ENCODE peak calls at places on chromosomes 13 and 19, in six cellular contexts. One of them, this sample, is unnamed. For H3K4me1, the result is how much of the 10 kb centered on the place peaks cover.

GRCh38 chr13:23724196-23724970 is 154.2 kb downstream of the TNFRSF19 start:
- DNase-seq in uterus: no peak
- DNase-seq in tibial nerve: no peak
- DNase-seq in CD8-positive, alpha-beta T cell: no peak
- DNase-seq in cardiac muscle cell: no peak
- DNase-seq in endodermal cell: peak
- DNase-seq in this sample: no peak

GRCh38 chr19:55581145-55581827 is 638 bp upstream of the ZNF579 start:
- DNase-seq in uterus: no peak
- DNase-seq in tibial nerve: no peak
- DNase-seq in CD8-positive, alpha-beta T cell: no peak
- DNase-seq in cardiac muscle cell: no peak
- DNase-seq in endodermal cell: peak
- DNase-seq in this sample: no peak

GRCh38 chr13:55199132-55199531 is 1941.6 kb upstream of the PRR20A start:
- DNase-seq in uterus: no peak
- DNase-seq in tibial nerve: no peak
- DNase-seq in CD8-positive, alpha-beta T cell: no peak
- DNase-seq in cardiac muscle cell: no peak
- DNase-seq in endodermal cell: peak
- DNase-seq in this sample: no peak

GRCh38 chr19:45368737-45369340 is 1.5 kb downstream of the ERCC2 start:
- DNase-seq in uterus: no peak
- DNase-seq in tibial nerve: no peak
- DNase-seq in CD8-positive, alpha-beta T cell: no peak
- DNase-seq in cardiac muscle cell: no peak
- DNase-seq in endodermal cell: peak
- DNase-seq in this sample: no peak

GRCh38 chr13:106835477-106835876 is 267.5 kb upstream of the ARGLU1 start:
- DNase-seq in uterus: no peak
- DNase-seq in tibial nerve: no peak
- DNase-seq in CD8-positive, alpha-beta T cell: no peak
- DNase-seq in cardiac muscle cell: no peak
- DNase-seq in endodermal cell: no peak
- DNase-seq in this sample: no peak

GRCh38 chr13:25401958-25402357 is 30.2 kb downstream of the ATP8A2 start:
- DNase-seq in uterus: no peak
- DNase-seq in tibial nerve: no peak
- DNase-seq in CD8-positive, alpha-beta T cell: no peak
- DNase-seq in cardiac muscle cell: no peak
- DNase-seq in endodermal cell: no peak
- DNase-seq in this sample: no peak

GRCh38 chr13:104014803-104015645 is 948.8 kb upstream of the SLC10A2 start:
- DNase-seq in uterus: no peak
- DNase-seq in tibial nerve: no peak
- DNase-seq in CD8-positive, alpha-beta T cell: no peak
- DNase-seq in cardiac muscle cell: peak
- DNase-seq in endodermal cell: no peak
- DNase-seq in this sample: no peak

GRCh38 chr19:51007488-51007887 is 6.1 kb upstream of the KLK8 start:
- DNase-seq in uterus: no peak
- DNase-seq in tibial nerve: no peak
- DNase-seq in CD8-positive, alpha-beta T cell: no peak
- DNase-seq in cardiac muscle cell: no peak
- DNase-seq in endodermal cell: no peak
- DNase-seq in this sample: no peak

GRCh38 chr13:110388141-110388943 is 81.3 kb downstream of the COL4A2 start:
- DNase-seq in uterus: peak
- DNase-seq in tibial nerve: no peak
- DNase-seq in CD8-positive, alpha-beta T cell: no peak
- DNase-seq in cardiac muscle cell: peak
- DNase-seq in endodermal cell: peak
- DNase-seq in this sample: no peak

GRCh38 chr19:42032428-42032827 is 37.6 kb downstream of the GRIK5 start:
- DNase-seq in uterus: no peak
- DNase-seq in tibial nerve: no peak
- DNase-seq in CD8-positive, alpha-beta T cell: no peak
- DNase-seq in cardiac muscle cell: peak
- DNase-seq in endodermal cell: peak
- DNase-seq in this sample: no peak

GRCh38 chr19:33408116-33408515 is 34.6 kb downstream of the CEBPG start:
- DNase-seq in uterus: no peak
- DNase-seq in tibial nerve: no peak
- DNase-seq in CD8-positive, alpha-beta T cell: no peak
- DNase-seq in cardiac muscle cell: no peak
- DNase-seq in endodermal cell: no peak
- DNase-seq in this sample: no peak

GRCh38 chr13:21326155-21327030 is 132.7 kb downstream of the ZDHHC20 start:
- DNase-seq in uterus: peak
- DNase-seq in tibial nerve: no peak
- DNase-seq in CD8-positive, alpha-beta T cell: peak
- DNase-seq in cardiac muscle cell: peak
- DNase-seq in endodermal cell: peak
- DNase-seq in this sample: peak

GRCh38 chr13:98746968-98747367 is 5.5 kb downstream of the SLC15A1 start:
- DNase-seq in uterus: no peak
- DNase-seq in tibial nerve: no peak
- DNase-seq in CD8-positive, alpha-beta T cell: no peak
- DNase-seq in cardiac muscle cell: peak
- DNase-seq in endodermal cell: no peak
- DNase-seq in this sample: no peak

GRCh38 chr13:73521291-73521626 is 462.5 kb downstream of the KLF5 start:
- DNase-seq in uterus: no peak
- DNase-seq in tibial nerve: no peak
- DNase-seq in CD8-positive, alpha-beta T cell: peak
- DNase-seq in cardiac muscle cell: no peak
- DNase-seq in endodermal cell: no peak
- DNase-seq in this sample: no peak

GRCh38 chr19:38683393-38684077 is 36.1 kb downstream of the ACTN4 start:
- DNase-seq in uterus: peak
- DNase-seq in tibial nerve: no peak
- DNase-seq in CD8-positive, alpha-beta T cell: peak
- DNase-seq in cardiac muscle cell: peak
- DNase-seq in endodermal cell: peak
- DNase-seq in this sample: peak

GRCh38 chr19:53183146-53183545 is 10.0 kb downstream of the ZNF665 start:
- DNase-seq in uterus: no peak
- DNase-seq in tibial nerve: no peak
- DNase-seq in CD8-positive, alpha-beta T cell: no peak
- DNase-seq in cardiac muscle cell: no peak
- DNase-seq in endodermal cell: no peak
- DNase-seq in this sample: no peak

GRCh38 chr19:7647156-7647555 is 10.2 kb downstream of the STXBP2 start:
- DNase-seq in uterus: no peak
- DNase-seq in tibial nerve: no peak
- DNase-seq in CD8-positive, alpha-beta T cell: no peak
- DNase-seq in cardiac muscle cell: no peak
- DNase-seq in endodermal cell: no peak
- DNase-seq in this sample: peak

GRCh38 chr13:67258482-67258881 is 28.3 kb upstream of the PCDH9 start:
- DNase-seq in uterus: no peak
- DNase-seq in tibial nerve: no peak
- DNase-seq in CD8-positive, alpha-beta T cell: no peak
- DNase-seq in cardiac muscle cell: peak
- DNase-seq in endodermal cell: peak
- DNase-seq in this sample: no peak

GRCh38 chr19:22332924-22333323 is 46.7 kb downstream of the ZNF729 start:
- DNase-seq in uterus: no peak
- DNase-seq in tibial nerve: no peak
- DNase-seq in CD8-positive, alpha-beta T cell: no peak
- DNase-seq in cardiac muscle cell: no peak
- DNase-seq in endodermal cell: no peak
- DNase-seq in this sample: no peak

GRCh38 chr19:39205449-39205764 is 1.3 kb upstream of the SYCN start:
- DNase-seq in uterus: no peak
- DNase-seq in tibial nerve: no peak
- DNase-seq in CD8-positive, alpha-beta T cell: no peak
- DNase-seq in cardiac muscle cell: no peak
- DNase-seq in endodermal cell: no peak
- DNase-seq in this sample: no peak

GRCh38 chr13:31867709-31868108 is 128.4 kb downstream of the RXFP2 start:
- DNase-seq in uterus: no peak
- DNase-seq in tibial nerve: no peak
- DNase-seq in CD8-positive, alpha-beta T cell: no peak
- DNase-seq in cardiac muscle cell: no peak
- DNase-seq in endodermal cell: no peak
- DNase-seq in this sample: no peak

GRCh38 chr13:76481738-76482137 is 404.5 kb downstream of the KCTD12 start:
- DNase-seq in uterus: no peak
- DNase-seq in tibial nerve: no peak
- DNase-seq in CD8-positive, alpha-beta T cell: no peak
- DNase-seq in cardiac muscle cell: no peak
- DNase-seq in endodermal cell: no peak
- DNase-seq in this sample: no peak

GRCh38 chr13:92143766-92144165 is 745.3 kb downstream of the GPC5 start:
- DNase-seq in uterus: no peak
- DNase-seq in tibial nerve: no peak
- DNase-seq in CD8-positive, alpha-beta T cell: no peak
- DNase-seq in cardiac muscle cell: peak
- DNase-seq in endodermal cell: no peak
- DNase-seq in this sample: no peak

GRCh38 chr13:95307507-95307906 is 6.3 kb upstream of the ABCC4 start:
- DNase-seq in uterus: no peak
- DNase-seq in tibial nerve: no peak
- DNase-seq in CD8-positive, alpha-beta T cell: no peak
- DNase-seq in cardiac muscle cell: no peak
- DNase-seq in endodermal cell: no peak
- DNase-seq in this sample: no peak

GRCh38 chr19:47363758-47364529 is 14.8 kb downstream of the DHX34 start:
- DNase-seq in uterus: no peak
- DNase-seq in tibial nerve: no peak
- DNase-seq in CD8-positive, alpha-beta T cell: no peak
- DNase-seq in cardiac muscle cell: peak
- DNase-seq in endodermal cell: peak
- DNase-seq in this sample: no peak

GRCh38 chr13:40982772-40983171 is 36.3 kb downstream of the ELF1 start:
- DNase-seq in uterus: peak
- DNase-seq in tibial nerve: no peak
- DNase-seq in CD8-positive, alpha-beta T cell: no peak
- DNase-seq in cardiac muscle cell: peak
- DNase-seq in endodermal cell: no peak
- DNase-seq in this sample: peak

GRCh38 chr19:39709026-39709872 is 5.0 kb downstream of the LGALS14 start:
- DNase-seq in uterus: no peak
- DNase-seq in tibial nerve: no peak
- DNase-seq in CD8-positive, alpha-beta T cell: no peak
- DNase-seq in cardiac muscle cell: no peak
- DNase-seq in endodermal cell: no peak
- DNase-seq in this sample: no peak

GRCh38 chr13:90974249-90974954 is 373.1 kb upstream of the MIR17HG start:
- DNase-seq in uterus: no peak
- DNase-seq in tibial nerve: no peak
- DNase-seq in CD8-positive, alpha-beta T cell: no peak
- DNase-seq in cardiac muscle cell: no peak
- DNase-seq in endodermal cell: no peak
- DNase-seq in this sample: no peak

GRCh38 chr19:7327802-7328201 is 20.9 kb upstream of the ARHGEF18 start:
- DNase-seq in uterus: no peak
- DNase-seq in tibial nerve: no peak
- DNase-seq in CD8-positive, alpha-beta T cell: no peak
- DNase-seq in cardiac muscle cell: no peak
- DNase-seq in endodermal cell: no peak
- DNase-seq in this sample: no peak

DNA sequence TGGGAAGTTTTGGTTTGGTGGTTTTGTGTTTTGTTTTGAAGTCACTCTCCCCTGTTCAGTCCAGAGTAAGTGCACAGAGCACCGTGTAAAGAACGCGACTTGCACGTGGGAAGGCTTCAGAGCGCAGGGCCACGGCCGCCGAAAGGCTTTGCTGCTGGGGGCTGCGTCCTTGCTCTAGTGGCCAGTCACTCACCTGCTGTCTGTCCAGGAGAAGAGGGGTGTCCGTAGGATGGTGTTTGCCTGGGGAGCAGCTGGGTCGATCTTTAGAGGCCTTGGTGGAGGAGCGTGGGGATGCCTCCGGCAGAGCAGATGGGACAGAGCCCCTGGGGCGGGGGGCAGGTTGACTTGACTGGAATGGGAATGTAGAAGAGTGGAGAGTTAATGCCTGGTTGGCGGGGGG is 116.6 kb upstream of the MCF2L start:
- DNase-seq in uterus: no peak
- DNase-seq in tibial nerve: no peak
- DNase-seq in CD8-positive, alpha-beta T cell: no peak
- DNase-seq in cardiac muscle cell: no peak
- DNase-seq in endodermal cell: no peak
- DNase-seq in this sample: no peak
- H3K4me1 ChIP-seq in uterus: under half
- H3K4me1 ChIP-seq in tibial nerve: under half
- H3K4me1 ChIP-seq in CD8-positive, alpha-beta T cell: under half
- H3K4me1 ChIP-seq in cardiac muscle cell: under half
- H3K4me1 ChIP-seq in endodermal cell: under half
- H3K4me1 ChIP-seq in this sample: under half

GRCh38 chr13:44373601-44374347 is at the start of gene SERP2:
- DNase-seq in uterus: peak
- DNase-seq in tibial nerve: no peak
- DNase-seq in CD8-positive, alpha-beta T cell: no peak
- DNase-seq in cardiac muscle cell: peak
- DNase-seq in endodermal cell: peak
- DNase-seq in this sample: peak

GRCh38 chr13:44378277-44378676 is 4.7 kb downstream of the SERP2 start:
- DNase-seq in uterus: no peak
- DNase-seq in tibial nerve: no peak
- DNase-seq in CD8-positive, alpha-beta T cell: no peak
- DNase-seq in cardiac muscle cell: no peak
- DNase-seq in endodermal cell: no peak
- DNase-seq in this sample: no peak

GRCh38 chr13:44373247-44373600 is 400 bp upstream of the SERP2 start:
- DNase-seq in uterus: no peak
- DNase-seq in tibial nerve: no peak
- DNase-seq in CD8-positive, alpha-beta T cell: no peak
- DNase-seq in cardiac muscle cell: no peak
- DNase-seq in endodermal cell: peak
- DNase-seq in this sample: no peak

GRCh38 chr13:44371421-44371820 is 2.2 kb upstream of the SERP2 start:
- DNase-seq in uterus: no peak
- DNase-seq in tibial nerve: no peak
- DNase-seq in CD8-positive, alpha-beta T cell: no peak
- DNase-seq in cardiac muscle cell: no peak
- DNase-seq in endodermal cell: no peak
- DNase-seq in this sample: no peak

GRCh38 chr13:44374348-44374712 is 706 bp downstream of the SERP2 start:
- DNase-seq in uterus: no peak
- DNase-seq in tibial nerve: no peak
- DNase-seq in CD8-positive, alpha-beta T cell: no peak
- DNase-seq in cardiac muscle cell: no peak
- DNase-seq in endodermal cell: no peak
- DNase-seq in this sample: no peak
- H3K4me3 ChIP-seq in uterus: peak
- H3K4me3 ChIP-seq in tibial nerve: peak
- H3K4me3 ChIP-seq in CD8-positive, alpha-beta T cell: no peak
- H3K4me3 ChIP-seq in cardiac muscle cell: peak
- H3K4me3 ChIP-seq in endodermal cell: no peak
- H3K4me3 ChIP-seq in this sample: peak

GRCh38 chr19:1875646-1876493 is 9.4 kb downstream of the ABHD17A start:
- DNase-seq in uterus: peak
- DNase-seq in tibial nerve: peak
- DNase-seq in CD8-positive, alpha-beta T cell: peak
- DNase-seq in cardiac muscle cell: peak
- DNase-seq in endodermal cell: peak
- DNase-seq in this sample: peak
- TF ChIP-seq CTCF in uterus: no peak
- TF ChIP-seq CTCF in tibial nerve: no peak
- TF ChIP-seq CTCF in CD8-positive, alpha-beta T cell: no peak
- TF ChIP-seq CTCF in cardiac muscle cell: no peak
- TF ChIP-seq CTCF in endodermal cell: no peak
- TF ChIP-seq CTCF in this sample: no peak

GRCh38 chr13:71949441-71949840 is 82.4 kb upstream of the DACH1 start:
- DNase-seq in uterus: no peak
- DNase-seq in tibial nerve: no peak
- DNase-seq in CD8-positive, alpha-beta T cell: no peak
- DNase-seq in cardiac muscle cell: no peak
- DNase-seq in endodermal cell: no peak
- DNase-seq in this sample: no peak
- H3K4me1 ChIP-seq in uterus: under half
- H3K4me1 ChIP-seq in tibial nerve: under half
- H3K4me1 ChIP-seq in CD8-positive, alpha-beta T cell: under half
- H3K4me1 ChIP-seq in cardiac muscle cell: under half
- H3K4me1 ChIP-seq in endodermal cell: under half
- H3K4me1 ChIP-seq in this sample: under half